ENCODE peak calls at places on chromosomes 12 and 14, in seven cellular contexts. L, R, J, B, M, K and C are unnamed samples.

GRCh38 chr12:103423061-103423473 is 72.7 kb downstream of the C12orf42 start:
- DNase-seq in L (no peak), R (no peak), J (no peak), B (no peak), M (no peak), K (no peak), C (no peak)

GRCh38 chr12:113136990-113137511 is 1.5 kb upstream of the RASAL1 start:
- DNase-seq in L (no peak), R (peak), J (no peak), B (no peak), M (no peak), K (no peak), C (no peak)

GRCh38 chr12:109727039-109727723 is 13.6 kb downstream of the FAM222A start:
- DNase-seq in L (no peak), R (peak), J (no peak), B (no peak), M (no peak), K (no peak), C (no peak)

GRCh38 chr12:69464433-69464832 is 5.8 kb upstream of the FRS2 start:
- DNase-seq in L (no peak), R (no peak), J (no peak), B (no peak), M (no peak), K (no peak), C (no peak)

GRCh38 chr14:75279739-75280447 is 1.3 kb downstream of the FOS start:
- DNase-seq in L (no peak), R (peak), J (no peak), B (no peak), M (no peak), K (no peak), C (no peak)

GRCh38 chr14:23002592-23002991 is 7.4 kb downstream of the C14orf93 start:
- DNase-seq in L (no peak), R (no peak), J (no peak), B (no peak), M (no peak), K (no peak), C (no peak)

GRCh38 chr12:53493610-53494391 is 5.5 kb downstream of the MAP3K12 start:
- DNase-seq in L (no peak), R (peak), J (no peak), B (no peak), M (no peak), K (peak), C (no peak)

GRCh38 chr12:56487448-56488040 is 417 bp downstream of the GLS2 start:
- DNase-seq in L (peak), R (peak), J (no peak), B (no peak), M (no peak), K (no peak), C (no peak)

GRCh38 chr14:86788229-86788628 is 1204.8 kb downstream of the GALC start:
- DNase-seq in L (peak), R (no peak), J (no peak), B (no peak), M (no peak), K (no peak), C (no peak)

GRCh38 chr14:71163842-71164500 is 256.7 kb downstream of the PCNX1 start:
- DNase-seq in L (no peak), R (no peak), J (no peak), B (no peak), M (no peak), K (no peak), C (no peak)

GRCh38 chr12:113040722-113041168 is 15.8 kb upstream of the DTX1 start:
- DNase-seq in L (peak), R (peak), J (no peak), B (no peak), M (peak), K (no peak), C (no peak)

GRCh38 chr12:76927170-76927784 is 48.5 kb upstream of the CSRP2 start:
- DNase-seq in L (peak), R (no peak), J (peak), B (peak), M (no peak), K (peak), C (no peak)

GRCh38 chr12:16756833-16757552 is 151.0 kb upstream of the LMO3 start:
- DNase-seq in L (no peak), R (no peak), J (no peak), B (no peak), M (no peak), K (no peak), C (no peak)

GRCh38 chr12:100295764-100296555 is 29.0 kb downstream of the SCYL2 start:
- DNase-seq in L (peak), R (no peak), J (no peak), B (no peak), M (no peak), K (no peak), C (no peak)

GRCh38 chr12:13547283-13547682 is 350.8 kb downstream of the EMP1 start:
- DNase-seq in L (no peak), R (no peak), J (no peak), B (no peak), M (no peak), K (no peak), C (no peak)

GRCh38 chr12:100138048-100138907 is 4.4 kb downstream of the BLTP3B start:
- DNase-seq in L (peak), R (no peak), J (peak), B (no peak), M (no peak), K (peak), C (no peak)

GRCh38 chr12:42617622-42618021 is 28.1 kb upstream of the PRICKLE1 start:
- DNase-seq in L (no peak), R (no peak), J (no peak), B (no peak), M (no peak), K (no peak), C (no peak)

GRCh38 chr12:58026892-58027891 is 85.8 kb downstream of the ATP23 start:
- DNase-seq in L (no peak), R (no peak), J (no peak), B (no peak), M (no peak), K (no peak), C (no peak)

GRCh38 chr12:126425264-126425663 is 1360.0 kb downstream of the AACS start:
- DNase-seq in L (no peak), R (no peak), J (no peak), B (no peak), M (no peak), K (no peak), C (no peak)

GRCh38 chr12:121917950-121918678 is at the start of gene CFAP251:
- DNase-seq in L (peak), R (peak), J (no peak), B (no peak), M (no peak), K (peak), C (peak)

GRCh38 chr14:96634481-96634880 is 132.3 kb downstream of the PAPOLA start:
- DNase-seq in L (no peak), R (no peak), J (no peak), B (no peak), M (no peak), K (no peak), C (no peak)

GRCh38 chr12:127343941-127344340 is 923.0 kb upstream of the TMEM132C start:
- DNase-seq in L (no peak), R (no peak), J (no peak), B (peak), M (no peak), K (no peak), C (no peak)

GRCh38 chr12:57837779-57838562 is 8.6 kb downstream of the CTDSP2 start:
- DNase-seq in L (peak), R (no peak), J (no peak), B (no peak), M (peak), K (peak), C (no peak)

GRCh38 chr12:25997401-25997973 is 39.0 kb downstream of the RASSF8 start:
- DNase-seq in L (peak), R (no peak), J (no peak), B (no peak), M (peak), K (no peak), C (no peak)

GRCh38 chr12:70427611-70428010 is 61.5 kb downstream of the KCNMB4 start:
- DNase-seq in L (no peak), R (no peak), J (no peak), B (no peak), M (no peak), K (no peak), C (no peak)

GRCh38 chr12:38949363-38949762 is 44.0 kb upstream of the CPNE8 start:
- DNase-seq in L (no peak), R (no peak), J (no peak), B (no peak), M (no peak), K (no peak), C (no peak)

GRCh38 chr14:62081956-62082355 is 319.7 kb downstream of the SNAPC1 start:
- DNase-seq in L (no peak), R (no peak), J (no peak), B (no peak), M (no peak), K (peak), C (no peak)

GRCh38 chr12:28025821-28026505 is 53.4 kb upstream of the PTHLH start:
- DNase-seq in L (no peak), R (no peak), J (no peak), B (no peak), M (no peak), K (no peak), C (no peak)

GRCh38 chr12:95218164-95218851 is 701 bp downstream of the VEZT start:
- DNase-seq in L (peak), R (no peak), J (peak), B (no peak), M (no peak), K (peak), C (peak)

GRCh38 chr14:100581228-100582145 is 5.7 kb downstream of the BEGAIN start:
- DNase-seq in L (no peak), R (peak), J (no peak), B (no peak), M (no peak), K (no peak), C (no peak)

GRCh38 chr12:51247523-51248206 is 9.0 kb downstream of the DAZAP2 start:
- DNase-seq in L (no peak), R (no peak), J (no peak), B (no peak), M (no peak), K (no peak), C (no peak)

GRCh38 chr12:31440586-31440985 is 114.6 kb upstream of the SINHCAF start:
- DNase-seq in L (no peak), R (no peak), J (no peak), B (no peak), M (no peak), K (no peak), C (no peak)

GRCh38 chr12:84842406-84843013 is 70.1 kb downstream of the SLC6A15 start:
- DNase-seq in L (peak), R (no peak), J (no peak), B (no peak), M (peak), K (peak), C (no peak)

GRCh38 chr14:60650382-60650961 is 1.2 kb upstream of the SIX1 start:
- DNase-seq in L (no peak), R (no peak), J (no peak), B (no peak), M (no peak), K (no peak), C (no peak)